ENCODE peak calls at places on chromosomes 12 and 14, in four cellular contexts. O is A549; H is CD4-positive, alpha-beta T cell; E is AG10803. J is an unnamed sample.
A peak's percentile ranks its signal among the peaks of the same experiment; 100 is the strongest.

GRCh38 chr14:96584907-96585671 is 82.9 kb downstream of the PAPOLA start:
- DNase-seq in E (no peak), H (no peak), O (no peak), J (no peak)

GRCh38 chr12:48795550-48796455 is 6.9 kb upstream of the ADCY6 start:
- DNase-seq in H (peak; percentile 21), E (peak; percentile 72), O (peak; percentile 87), J (peak; percentile 42)

GRCh38 chr12:24945822-24946221 is 3.1 kb downstream of the BCAT1 start:
- DNase-seq in H (no peak), O (no peak), E (no peak), J (no peak)

GRCh38 chr14:61911534-61911933 is 149.3 kb downstream of the SNAPC1 start:
- DNase-seq in H (no peak), E (no peak), O (no peak), J (no peak)

GRCh38 chr14:69682607-69683263 is 71.3 kb downstream of the SUSD6 start:
- DNase-seq in O (no peak), H (no peak), E (peak; percentile 40), J (no peak)

GRCh38 chr12:49043856-49044258 is 16.7 kb downstream of the KMT2D start:
- DNase-seq in E (peak; percentile 47), H (peak; percentile 76), O (peak; percentile 74), J (peak; percentile 63)

GRCh38 chr12:95057431-95057830 is 16.0 kb downstream of the NR2C1 start:
- DNase-seq in H (no peak), O (no peak), E (no peak), J (no peak)

GRCh38 chr14:71381814-71382213 is 474.6 kb downstream of the PCNX1 start:
- DNase-seq in O (no peak), E (no peak), H (no peak), J (no peak)

GRCh38 chr14:105046891-105047282 is 18.3 kb downstream of the GPR132 start:
- DNase-seq in E (no peak), O (no peak), H (no peak), J (no peak)

GRCh38 chr12:75954076-75954475 is 77.5 kb downstream of the PHLDA1 start:
- DNase-seq in E (peak; percentile 99), O (peak; percentile 94), H (no peak), J (no peak)

GRCh38 chr14:61599959-61600358 is 95.4 kb upstream of the HIF1A start:
- DNase-seq in H (no peak), E (no peak), O (no peak), J (no peak)

GRCh38 chr12:46556820-46557524 is 184.4 kb upstream of the SLC38A2 start:
- DNase-seq in H (no peak), O (peak; percentile 43), E (peak; percentile 78), J (no peak)

GRCh38 chr14:80996049-80996901 is 40.9 kb downstream of the TSHR start:
- DNase-seq in H (no peak), O (peak; percentile 78), E (peak; percentile 84), J (no peak)

GRCh38 chr12:45762185-45763110 is 32.9 kb downstream of the ARID2 start:
- DNase-seq in E (peak; percentile 48), O (peak; percentile 62), H (no peak), J (no peak)

GRCh38 chr12:54169036-54169435 is 19.7 kb downstream of the SMUG1 start:
- DNase-seq in O (no peak), E (no peak), H (no peak), J (no peak)

GRCh38 chr14:69877492-69877891 is 1.7 kb upstream of the SMOC1 start:
- DNase-seq in O (peak; percentile 51), E (no peak), H (no peak), J (no peak)

GRCh38 chr14:103382375-103382774 is 2.8 kb upstream of the MARK3 start:
- DNase-seq in O (peak; percentile 35), E (peak; percentile 82), H (no peak), J (no peak)

DNA sequence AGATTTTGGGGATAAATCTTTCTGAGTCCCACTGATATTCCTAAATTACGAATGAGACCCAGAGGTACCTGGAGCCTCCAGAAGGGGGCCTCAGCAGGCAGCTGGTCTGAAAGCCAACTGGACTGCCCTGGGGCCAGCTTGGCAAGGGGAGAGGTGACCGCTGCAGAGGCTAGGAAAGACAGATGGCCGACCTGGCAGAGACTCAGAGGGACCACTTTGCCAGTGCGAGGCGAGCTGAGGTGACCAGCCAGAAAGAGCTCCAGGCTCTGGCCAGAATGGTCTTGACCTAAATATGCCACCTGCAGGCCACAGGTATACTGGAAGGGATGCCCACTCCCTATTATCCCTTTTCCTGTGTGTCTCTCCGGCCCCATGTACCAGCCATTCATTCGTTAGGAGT is 256.8 kb upstream of the GARIN6 start:
- DNase-seq in H (no peak), E (no peak), O (peak; percentile 27), J (no peak)
- TF ChIP-seq CTCF in H (no peak), E (peak; percentile 40), O (peak; percentile 23), J (no peak)

GRCh38 chr14:54570651-54571415 is 3.9 kb downstream of the SAMD4A start:
- DNase-seq in E (peak; percentile 91), O (peak; percentile 36), H (no peak), J (no peak)

GRCh38 chr14:54574528-54574927 is 7.6 kb downstream of the SAMD4A start:
- DNase-seq in O (no peak), H (no peak), E (peak; percentile 75), J (no peak)

GRCh38 chr14:54570047-54570446 is 3.1 kb downstream of the SAMD4A start:
- DNase-seq in E (no peak), O (no peak), H (no peak), J (no peak)

GRCh38 chr14:54568821-54569591 is 2.1 kb downstream of the SAMD4A start:
- DNase-seq in E (peak; percentile 40), H (no peak), O (no peak), J (no peak)

GRCh38 chr14:54572316-54572715 is 5.4 kb downstream of the SAMD4A start:
- DNase-seq in E (no peak), H (no peak), O (peak; percentile 68), J (no peak)
- TF ChIP-seq CTCF in E (peak; percentile 49), H (no peak), O (peak; percentile 47), J (no peak)

GRCh38 chr12:51377099-51377984 is 13.9 kb downstream of the GALNT6 start:
- DNase-seq in H (no peak), O (no peak), E (no peak), J (no peak)
- TF ChIP-seq CTCF in H (no peak), O (no peak), E (no peak), J (no peak)

GRCh38 chr12:109111775-109112491 is 4.5 kb upstream of the ACACB start:
- DNase-seq in O (peak; percentile 69), H (peak; percentile 31), E (peak; percentile 53), J (peak; percentile 26)
- TF ChIP-seq CTCF in O (peak; percentile 91), H (peak; percentile 87), E (peak; percentile 93), J (peak; percentile 94)

DNA sequence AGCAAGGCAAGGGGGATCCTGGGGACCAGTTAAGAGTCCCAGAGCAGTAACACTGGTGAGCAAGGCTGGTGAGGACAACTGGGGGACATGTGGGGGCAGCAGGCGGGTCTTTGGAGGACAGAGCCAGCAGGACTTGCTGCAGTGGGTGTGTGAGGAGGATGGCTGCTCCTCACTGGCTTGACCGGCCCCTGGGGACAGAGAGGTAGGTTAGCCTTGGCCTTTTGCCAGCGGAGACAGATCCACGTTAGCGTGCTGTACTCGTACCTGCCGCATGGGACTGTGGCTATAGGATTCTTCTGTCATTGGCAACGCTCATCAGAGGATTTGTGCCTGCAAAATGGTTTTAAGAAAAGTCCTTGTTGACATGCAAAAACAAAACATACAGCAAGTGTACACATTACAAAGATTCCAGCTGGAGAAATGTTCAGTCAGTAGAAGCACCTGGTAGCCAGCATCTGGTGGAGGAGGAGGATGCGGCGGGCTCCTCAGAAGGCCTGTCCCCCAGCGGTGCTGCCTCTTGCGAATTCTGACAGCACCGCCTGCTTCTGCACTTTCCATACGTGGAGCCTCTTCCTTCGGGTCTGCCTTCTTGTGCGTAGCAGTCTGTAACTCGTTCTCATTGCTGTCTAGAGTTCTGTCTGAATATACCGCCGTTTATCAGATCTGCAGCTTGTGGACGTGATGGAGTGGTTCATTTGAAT is 91.3 kb downstream of the EP400 start:
- DNase-seq in H (no peak), E (no peak), O (no peak), J (no peak)
- TF ChIP-seq CTCF in H (no peak), E (no peak), O (no peak), J (no peak)

DNA sequence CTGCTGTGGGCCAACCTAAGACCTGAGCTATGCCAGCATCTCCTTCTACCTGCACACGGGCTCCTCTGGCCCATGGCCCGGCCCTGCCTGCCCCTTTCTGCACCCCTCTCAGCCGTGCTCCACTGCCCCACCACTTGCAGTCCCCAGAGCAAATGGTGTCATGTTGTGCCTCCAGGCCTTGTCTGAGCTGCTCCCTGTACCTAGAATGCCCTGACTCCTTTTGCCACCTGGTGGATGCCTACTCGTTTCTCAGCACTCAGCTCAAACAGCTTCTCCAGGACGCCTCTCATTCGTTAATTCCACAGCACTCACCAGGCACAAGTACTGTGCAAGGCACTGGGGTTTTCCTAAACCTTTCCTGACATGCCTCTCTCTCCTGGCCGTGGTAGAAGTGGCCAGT is 63.2 kb upstream of the PNMA1 start:
- DNase-seq in H (no peak), E (no peak), O (no peak), J (no peak)
- TF ChIP-seq CTCF in H (no peak), E (no peak), O (no peak), J (no peak)

GRCh38 chr14:24965578-24965933 is 84.4 kb downstream of the STXBP6 start:
- DNase-seq in O (no peak), H (no peak), E (no peak), J (no peak)
- TF ChIP-seq CTCF in O (no peak), H (no peak), E (no peak), J (no peak)

DNA sequence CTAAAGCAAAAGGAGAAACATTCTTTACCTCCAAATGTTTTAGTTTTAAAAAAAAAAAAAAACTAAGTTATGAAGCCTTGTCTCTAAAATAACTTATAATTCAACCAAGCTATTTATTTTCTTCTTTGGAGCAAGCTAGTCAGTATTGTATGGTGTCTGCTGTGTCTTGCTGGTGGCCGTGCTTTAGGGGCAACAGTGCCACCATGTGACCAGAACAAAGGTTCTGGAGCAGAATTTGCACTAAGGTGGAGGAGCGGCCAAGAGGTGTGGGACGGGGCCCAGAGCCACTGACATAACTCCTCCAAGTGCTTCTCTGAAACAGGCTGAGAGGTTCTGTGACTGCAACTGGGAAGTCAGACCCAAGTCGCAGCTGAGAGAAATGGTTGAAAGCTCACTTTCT is 4.5 kb downstream of the FICD start:
- DNase-seq in E (no peak), H (no peak), O (peak; percentile 33), J (no peak)
- TF ChIP-seq CTCF in E (no peak), H (no peak), O (peak; percentile 17), J (no peak)

GRCh38 chr12:22287776-22288621 is 46.5 kb downstream of the ST8SIA1 start:
- DNase-seq in H (peak; percentile 6), O (no peak), E (peak; percentile 55), J (no peak)

GRCh38 chr12:22287056-22287455 is 47.5 kb downstream of the ST8SIA1 start:
- DNase-seq in E (peak; percentile 10), H (no peak), O (no peak), J (no peak)

GRCh38 chr12:22286569-22286968 is 47.9 kb downstream of the ST8SIA1 start:
- DNase-seq in O (no peak), E (peak; percentile 98), H (no peak), J (no peak)

GRCh38 chr12:22285871-22286270 is 48.6 kb downstream of the ST8SIA1 start:
- DNase-seq in H (no peak), E (peak; percentile 59), O (no peak), J (no peak)

GRCh38 chr12:22289250-22289649 is 45.3 kb downstream of the ST8SIA1 start:
- DNase-seq in E (no peak), O (no peak), H (no peak), J (no peak)
- TF ChIP-seq CTCF in E (no peak), O (no peak), H (no peak), J (no peak)